ENCODE peak calls at places on chromosomes 2 and 18, in four cellular contexts. One of them, this sample, is unnamed. For H3K27me3 and H3K4me1, the result is how much of the 10 kb centered on the place peaks cover.

GRCh38 chr2:150866431-150866830 is 379.0 kb upstream of the RND3 start:
- DNase-seq in tibial nerve: no peak
- DNase-seq in GM23338: no peak
- DNase-seq in colonic mucosa: no peak
- DNase-seq in this sample: no peak

GRCh38 chr2:12059616-12060441 is 313.4 kb downstream of the LPIN1 start:
- DNase-seq in colonic mucosa: no peak
- DNase-seq in tibial nerve: no peak
- DNase-seq in GM23338: no peak
- DNase-seq in this sample: no peak

GRCh38 chr18:37567061-37567993 is 1.7 kb upstream of the CELF4 start:
- DNase-seq in GM23338: peak
- DNase-seq in tibial nerve: no peak
- DNase-seq in colonic mucosa: no peak
- DNase-seq in this sample: no peak

GRCh38 chr2:145041706-145042105 is 521.8 kb upstream of the ZEB2 start:
- DNase-seq in colonic mucosa: no peak
- DNase-seq in tibial nerve: no peak
- DNase-seq in GM23338: no peak
- DNase-seq in this sample: no peak

GRCh38 chr2:143356341-143356740 is 227.1 kb downstream of the ARHGAP15 start:
- DNase-seq in colonic mucosa: no peak
- DNase-seq in tibial nerve: no peak
- DNase-seq in GM23338: no peak
- DNase-seq in this sample: no peak

GRCh38 chr2:33949371-33949770 is 350.3 kb upstream of the FAM98A start:
- DNase-seq in colonic mucosa: no peak
- DNase-seq in tibial nerve: no peak
- DNase-seq in GM23338: no peak
- DNase-seq in this sample: no peak

GRCh38 chr2:224259831-224260230 is 142.1 kb downstream of the FAM124B start:
- DNase-seq in GM23338: no peak
- DNase-seq in colonic mucosa: no peak
- DNase-seq in tibial nerve: no peak
- DNase-seq in this sample: no peak

GRCh38 chr2:204604061-204604460 is 58.8 kb downstream of the PARD3B start:
- DNase-seq in GM23338: no peak
- DNase-seq in colonic mucosa: no peak
- DNase-seq in tibial nerve: no peak
- DNase-seq in this sample: no peak

GRCh38 chr2:28681216-28681981 is 70.2 kb upstream of the PPP1CB start:
- DNase-seq in tibial nerve: no peak
- DNase-seq in colonic mucosa: no peak
- DNase-seq in GM23338: no peak
- DNase-seq in this sample: no peak

GRCh38 chr2:70710276-70710675 is 57.7 kb downstream of the ADD2 start:
- DNase-seq in colonic mucosa: no peak
- DNase-seq in tibial nerve: no peak
- DNase-seq in GM23338: no peak
- DNase-seq in this sample: no peak

GRCh38 chr2:205692095-205692494 is 9.8 kb downstream of the NRP2 start:
- DNase-seq in colonic mucosa: no peak
- DNase-seq in tibial nerve: no peak
- DNase-seq in GM23338: no peak
- DNase-seq in this sample: no peak

GRCh38 chr2:219344756-219345458 is 12.4 kb upstream of the RESP18 start:
- DNase-seq in colonic mucosa: peak
- DNase-seq in GM23338: no peak
- DNase-seq in tibial nerve: peak
- DNase-seq in this sample: peak

GRCh38 chr2:12605936-12606335 is 110.8 kb upstream of the TRIB2 start:
- DNase-seq in tibial nerve: no peak
- DNase-seq in GM23338: no peak
- DNase-seq in colonic mucosa: no peak
- DNase-seq in this sample: no peak

GRCh38 chr18:22183647-22184161 is 14.3 kb downstream of the GATA6 start:
- DNase-seq in GM23338: no peak
- DNase-seq in colonic mucosa: no peak
- DNase-seq in tibial nerve: no peak
- DNase-seq in this sample: peak

GRCh38 chr18:22182884-22183610 is 13.7 kb downstream of the GATA6 start:
- DNase-seq in tibial nerve: no peak
- DNase-seq in colonic mucosa: no peak
- DNase-seq in GM23338: no peak
- DNase-seq in this sample: no peak

GRCh38 chr18:22179631-22180030 is 10.2 kb downstream of the GATA6 start:
- DNase-seq in colonic mucosa: no peak
- DNase-seq in tibial nerve: no peak
- DNase-seq in GM23338: no peak
- DNase-seq in this sample: no peak

GRCh38 chr18:22179174-22179573 is 9.8 kb downstream of the GATA6 start:
- DNase-seq in tibial nerve: no peak
- DNase-seq in colonic mucosa: no peak
- DNase-seq in GM23338: no peak
- DNase-seq in this sample: no peak

GRCh38 chr18:22180722-22181121 is 11.3 kb downstream of the GATA6 start:
- DNase-seq in colonic mucosa: no peak
- DNase-seq in tibial nerve: no peak
- DNase-seq in GM23338: no peak
- DNase-seq in this sample: peak
- H3K27me3 ChIP-seq in colonic mucosa: under half
- H3K27me3 ChIP-seq in tibial nerve: half or more
- H3K27me3 ChIP-seq in GM23338: half or more
- H3K27me3 ChIP-seq in this sample: under half

DNA sequence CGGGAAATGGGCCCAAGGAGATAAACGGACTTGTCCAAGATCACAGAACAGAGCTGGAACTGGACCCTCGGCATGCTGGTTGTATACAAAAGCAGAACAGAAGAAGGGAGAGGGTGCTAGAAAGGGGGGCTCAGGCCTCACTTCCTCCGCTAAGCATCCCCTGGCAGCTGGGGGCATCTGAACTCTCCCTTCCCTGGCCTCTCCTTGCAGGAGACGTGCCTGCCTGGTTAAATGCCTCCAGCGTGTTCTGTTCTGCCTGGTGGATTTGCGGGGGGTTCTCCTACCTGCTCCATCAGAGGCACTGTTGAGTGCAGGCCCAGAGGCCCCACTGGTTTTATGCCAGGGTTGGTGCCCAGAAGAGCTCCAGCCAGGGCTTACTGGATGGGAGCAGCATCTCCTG is 124.7 kb downstream of the ZFP36L2 start:
- DNase-seq in GM23338: peak
- DNase-seq in colonic mucosa: no peak
- DNase-seq in tibial nerve: no peak
- DNase-seq in this sample: no peak
- H3K4me3 ChIP-seq in GM23338: peak
- H3K4me3 ChIP-seq in colonic mucosa: no peak
- H3K4me3 ChIP-seq in tibial nerve: peak
- H3K4me3 ChIP-seq in this sample: peak

GRCh38 chr2:121567957-121568409 is 37.3 kb downstream of the RNU4ATAC start:
- DNase-seq in tibial nerve: no peak
- DNase-seq in colonic mucosa: no peak
- DNase-seq in GM23338: no peak
- DNase-seq in this sample: no peak
- H3K4me1 ChIP-seq in tibial nerve: under half
- H3K4me1 ChIP-seq in colonic mucosa: under half
- H3K4me1 ChIP-seq in GM23338: under half
- H3K4me1 ChIP-seq in this sample: half or more

GRCh38 chr2:119062652-119063051 is 95.9 kb downstream of the C1QL2 start:
- DNase-seq in GM23338: no peak
- DNase-seq in colonic mucosa: no peak
- DNase-seq in tibial nerve: no peak
- DNase-seq in this sample: no peak

GRCh38 chr2:119063146-119063545 is 95.4 kb downstream of the C1QL2 start:
- DNase-seq in tibial nerve: no peak
- DNase-seq in GM23338: no peak
- DNase-seq in colonic mucosa: no peak
- DNase-seq in this sample: no peak

GRCh38 chr2:119064567-119064966 is 94.0 kb downstream of the C1QL2 start:
- DNase-seq in tibial nerve: no peak
- DNase-seq in GM23338: no peak
- DNase-seq in colonic mucosa: no peak
- DNase-seq in this sample: no peak

GRCh38 chr2:119059940-119060339 is 98.6 kb downstream of the C1QL2 start:
- DNase-seq in GM23338: no peak
- DNase-seq in tibial nerve: no peak
- DNase-seq in colonic mucosa: no peak
- DNase-seq in this sample: no peak

DNA sequence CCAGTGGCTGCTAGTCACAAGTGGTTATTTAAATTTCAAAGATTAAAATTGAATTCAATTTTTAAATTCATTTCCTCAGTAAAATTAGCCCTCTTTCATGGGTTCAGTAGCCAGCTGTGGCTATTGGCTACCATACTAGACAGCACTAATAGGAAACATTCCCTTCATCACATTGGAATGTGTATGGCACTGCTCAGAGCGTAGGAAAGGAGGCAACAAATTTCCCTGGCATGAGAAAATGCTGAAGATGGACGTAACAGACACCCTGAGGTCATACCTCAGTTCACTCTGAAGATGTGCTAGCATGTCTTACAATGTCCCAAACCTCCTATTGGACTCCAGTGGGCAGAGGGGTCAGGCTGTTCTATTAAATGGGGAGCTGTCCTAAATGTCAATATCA is 96.4 kb downstream of the C1QL2 start:
- DNase-seq in GM23338: no peak
- DNase-seq in tibial nerve: no peak
- DNase-seq in colonic mucosa: no peak
- DNase-seq in this sample: no peak
- H3K27me3 ChIP-seq in GM23338: under half
- H3K27me3 ChIP-seq in tibial nerve: under half
- H3K27me3 ChIP-seq in colonic mucosa: under half
- H3K27me3 ChIP-seq in this sample: under half

GRCh38 chr2:36967236-36967876 is 1.0 kb upstream of the STRN start:
- DNase-seq in GM23338: no peak
- DNase-seq in colonic mucosa: peak
- DNase-seq in tibial nerve: no peak
- DNase-seq in this sample: no peak

GRCh38 chr2:36965196-36965595 is 1.1 kb downstream of the STRN start:
- DNase-seq in GM23338: no peak
- DNase-seq in colonic mucosa: no peak
- DNase-seq in tibial nerve: no peak
- DNase-seq in this sample: no peak

GRCh38 chr2:36964496-36965058 is 1.8 kb downstream of the STRN start:
- DNase-seq in colonic mucosa: no peak
- DNase-seq in tibial nerve: no peak
- DNase-seq in GM23338: no peak
- DNase-seq in this sample: no peak

GRCh38 chr2:36966370-36967235 is at the start of gene STRN:
- DNase-seq in GM23338: peak
- DNase-seq in colonic mucosa: peak
- DNase-seq in tibial nerve: peak
- DNase-seq in this sample: peak

GRCh38 chr2:36965751-36966369 is 476 bp downstream of the STRN start:
- DNase-seq in GM23338: peak
- DNase-seq in colonic mucosa: peak
- DNase-seq in tibial nerve: no peak
- DNase-seq in this sample: no peak
- H3K4me3 ChIP-seq in GM23338: peak
- H3K4me3 ChIP-seq in colonic mucosa: peak
- H3K4me3 ChIP-seq in tibial nerve: peak
- H3K4me3 ChIP-seq in this sample: peak

DNA sequence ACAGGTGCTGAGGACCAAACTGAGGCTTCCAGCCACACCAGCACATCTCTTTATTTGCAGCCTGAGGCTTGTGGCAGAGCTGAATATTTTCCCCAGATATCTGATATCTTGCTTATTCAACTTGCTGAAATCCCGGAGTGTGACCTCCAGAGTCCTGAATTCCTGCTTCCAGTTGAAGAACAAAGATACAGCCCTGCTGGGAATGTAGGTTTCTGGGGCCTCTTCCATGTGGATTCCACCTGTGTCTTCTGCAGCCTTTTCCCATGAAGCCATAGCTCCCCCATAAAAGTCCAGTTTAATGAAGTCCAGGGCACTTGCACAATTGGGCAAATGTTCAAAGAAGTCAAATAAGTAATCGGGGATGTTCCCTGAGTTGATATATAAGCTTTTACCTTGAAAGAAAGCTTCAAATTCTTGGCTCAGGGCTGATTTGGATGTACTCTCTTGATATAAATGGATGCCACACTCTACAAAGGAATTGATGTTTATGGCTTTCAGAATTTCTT is 14.9 kb downstream of the NLRC4 start:
- DNase-seq in tibial nerve: no peak
- DNase-seq in colonic mucosa: no peak
- DNase-seq in GM23338: no peak
- DNase-seq in this sample: no peak
- H3K4me1 ChIP-seq in tibial nerve: under half
- H3K4me1 ChIP-seq in colonic mucosa: under half
- H3K4me1 ChIP-seq in GM23338: under half
- H3K4me1 ChIP-seq in this sample: under half

GRCh38 chr18:25042641-25043051 is 309.3 kb downstream of the ZNF521 start:
- DNase-seq in colonic mucosa: no peak
- DNase-seq in GM23338: no peak
- DNase-seq in tibial nerve: no peak
- DNase-seq in this sample: no peak
- H3K27me3 ChIP-seq in colonic mucosa: under half
- H3K27me3 ChIP-seq in GM23338: half or more
- H3K27me3 ChIP-seq in tibial nerve: under half
- H3K27me3 ChIP-seq in this sample: under half

GRCh38 chr2:105398522-105399206 is at the start of gene FHL2:
- DNase-seq in GM23338: peak
- DNase-seq in colonic mucosa: peak
- DNase-seq in tibial nerve: peak
- DNase-seq in this sample: peak
- H3K4me3 ChIP-seq in GM23338: peak
- H3K4me3 ChIP-seq in colonic mucosa: peak
- H3K4me3 ChIP-seq in tibial nerve: peak
- H3K4me3 ChIP-seq in this sample: peak